ENCODE peak calls at places on chromosomes 12 and 14, in ten cellular contexts. G is PC-3, J is neural crest cell, F is fibroblast of lung, V is WERI-Rb-1, Z is K562, I is nephron progenitor cell, C is lower leg skin, T is keratinocyte, U is natural killer cell. E is an unnamed sample.

GRCh38 chr12:105294164-105294563 is 36.3 kb upstream of the C12orf75 start:
- DNase-seq in G (no peak), T (no peak), C (no peak), F (no peak), Z (no peak), J (no peak), V (no peak), I (no peak), U (no peak), E (no peak)

GRCh38 chr12:67741234-67741633 is 92.7 kb downstream of the DYRK2 start:
- DNase-seq in T (no peak), C (no peak), G (no peak), Z (no peak), J (no peak), V (no peak), I (no peak), U (no peak), F (peak; percentile 32), E (no peak)

GRCh38 chr12:38053655-38054464 is 262.7 kb upstream of the ALG10B start:
- DNase-seq in C (no peak), T (no peak), G (peak; percentile 97), U (no peak), J (no peak), Z (peak; percentile 58), F (no peak), I (no peak), V (peak; percentile 64), E (no peak)

GRCh38 chr12:129049917-129050316 is 196.6 kb downstream of the GLT1D1 start:
- DNase-seq in C (no peak), G (peak; percentile 10), V (no peak), T (no peak), Z (peak; percentile 51), J (peak; percentile 29), I (peak; percentile 63), U (no peak), F (peak; percentile 3), E (no peak)

GRCh38 chr14:87309557-87309956 is 683.4 kb downstream of the GALC start:
- DNase-seq in U (no peak), I (no peak), J (no peak), G (no peak), Z (no peak), F (no peak), V (no peak), C (no peak), T (no peak), E (no peak)

GRCh38 chr12:52926596-52927241 is 21.8 kb upstream of the KRT8 start:
- DNase-seq in U (no peak), T (no peak), I (no peak), F (no peak), Z (no peak), G (no peak), C (no peak), J (no peak), V (no peak), E (no peak)

GRCh38 chr12:62215506-62215905 is 44.7 kb upstream of the USP15 start:
- DNase-seq in Z (no peak), T (no peak), J (no peak), G (peak; percentile 78), I (no peak), U (no peak), C (no peak), F (no peak), V (no peak), E (no peak)

GRCh38 chr14:88411039-88411438 is 25.6 kb downstream of the SPATA7 start:
- DNase-seq in J (no peak), G (no peak), V (no peak), C (no peak), Z (peak; percentile 43), F (no peak), U (no peak), I (no peak), T (no peak), E (no peak)

GRCh38 chr12:69068431-69068830 is 135.5 kb upstream of the CPM start:
- DNase-seq in T (peak; percentile 28), Z (no peak), C (no peak), U (no peak), G (peak; percentile 90), J (no peak), I (no peak), V (no peak), F (peak; percentile 68), E (no peak)

GRCh38 chr14:75631453-75631831 is 29.2 kb downstream of the ERG28 start:
- DNase-seq in G (no peak), C (no peak), T (no peak), Z (no peak), V (peak; percentile 20), U (no peak), I (no peak), J (no peak), F (peak; percentile 54), E (no peak)

GRCh38 chr12:132075026-132075713 is 68.9 kb downstream of the DDX51 start:
- DNase-seq in V (no peak), I (no peak), U (no peak), G (peak; percentile 21), Z (no peak), T (no peak), J (no peak), F (no peak), C (peak; percentile 69), E (no peak)

GRCh38 chr14:93713726-93714405 is 74.4 kb downstream of the PRIMA1 start:
- DNase-seq in I (no peak), U (no peak), F (no peak), G (no peak), T (no peak), C (no peak), Z (no peak), J (no peak), V (no peak), E (no peak)

GRCh38 chr12:46303039-46303666 is 34.3 kb upstream of the SLC38A1 start:
- DNase-seq in G (peak; percentile 60), I (no peak), F (peak; percentile 20), V (peak; percentile 41), Z (peak; percentile 57), J (no peak), U (no peak), C (no peak), T (peak; percentile 41), E (no peak)

GRCh38 chr12:51326762-51327439 is 2.9 kb upstream of the BIN2 start:
- DNase-seq in U (no peak), Z (peak; percentile 90), T (no peak), G (peak; percentile 36), I (no peak), F (peak; percentile 78), V (no peak), J (no peak), C (peak; percentile 87), E (no peak)

GRCh38 chr14:63045234-63045611 is at the start of gene KCNH5:
- DNase-seq in C (no peak), Z (no peak), G (peak; percentile 22), V (peak; percentile 78), U (no peak), T (no peak), J (no peak), I (peak; percentile 91), F (peak; percentile 60), E (peak; percentile 80)

GRCh38 chr12:59396519-59396918 is 199.3 kb upstream of the SLC16A7 start:
- DNase-seq in U (no peak), G (peak; percentile 37), J (no peak), Z (no peak), F (no peak), I (no peak), T (no peak), C (no peak), V (no peak), E (no peak)

GRCh38 chr14:73263606-73264005 is 26.3 kb downstream of the PAPLN start:
- DNase-seq in G (no peak), C (peak; percentile 68), V (no peak), F (no peak), Z (no peak), U (no peak), I (no peak), T (no peak), J (no peak), E (no peak)

GRCh38 chr12:108592033-108592909 is 5.6 kb downstream of the TMEM119 start:
- DNase-seq in G (no peak), C (no peak), I (no peak), Z (no peak), T (no peak), U (no peak), J (no peak), F (no peak), V (no peak), E (no peak)

GRCh38 chr12:99658950-99659349 is 11.4 kb downstream of the GARIN6 start:
- DNase-seq in T (no peak), G (peak; percentile 33), Z (no peak), F (peak; percentile 9), I (no peak), J (no peak), V (no peak), U (no peak), C (no peak), E (no peak)
- TF ChIP-seq CTCF in T (no peak), G (peak; percentile 70), Z (no peak), F (no peak), I (no peak), J (peak; percentile 65), V (no peak), U (no peak), C (no peak), E (peak; percentile 68)

DNA sequence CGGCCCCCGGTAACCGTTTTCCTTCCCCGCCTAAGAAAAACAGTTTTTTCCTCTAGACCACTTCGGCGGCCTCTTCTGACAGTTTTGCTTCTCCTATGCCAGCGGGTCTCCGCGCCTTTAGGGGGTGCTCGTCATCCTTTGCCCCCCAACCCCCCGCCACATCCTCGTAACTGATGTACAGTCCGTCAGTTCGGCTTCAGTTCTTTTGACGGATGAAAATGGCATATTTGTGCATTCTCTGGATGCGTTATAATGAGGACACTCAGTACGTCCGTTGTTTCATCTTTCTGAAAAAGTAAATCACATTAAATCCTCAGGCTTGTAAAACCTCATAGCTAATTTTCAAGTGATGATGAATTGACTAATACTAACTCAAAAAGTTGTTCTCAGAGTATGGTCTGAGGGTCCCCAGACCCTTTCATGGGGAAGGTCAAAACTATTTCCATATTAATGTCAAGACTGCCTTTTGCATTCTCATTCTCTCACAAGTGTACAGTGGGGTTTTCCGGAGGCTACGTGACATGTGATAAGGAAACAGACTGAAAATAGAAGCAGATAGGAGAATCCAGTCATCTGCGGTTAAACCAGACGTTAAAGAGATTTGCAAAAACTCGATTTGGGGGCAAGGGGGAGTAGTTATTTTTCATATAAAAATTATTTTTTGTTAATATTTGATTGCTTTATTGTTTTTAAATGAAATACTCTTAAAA is 829 bp upstream of the NAP1L1 start:
- DNase-seq in U (no peak), I (no peak), G (no peak), Z (peak; percentile 64), J (no peak), V (no peak), F (peak; percentile 64), T (no peak), C (no peak), E (no peak)
- TF ChIP-seq CTCF in U (no peak), I (no peak), G (peak; percentile 47), Z (peak; percentile 33), J (peak; percentile 23), V (peak; percentile 46), F (peak; percentile 37), T (peak; percentile 62), C (no peak), E (no peak)

GRCh38 chr14:38339704-38340103 is 83.8 kb upstream of the CLEC14A start:
- DNase-seq in U (no peak), V (no peak), J (no peak), F (peak; percentile 71), C (no peak), I (no peak), Z (no peak), G (peak; percentile 17), T (no peak), E (no peak)
- TF ChIP-seq CTCF in U (no peak), V (no peak), J (no peak), F (no peak), C (no peak), I (no peak), Z (no peak), G (no peak), T (no peak), E (no peak)

GRCh38 chr14:103679351-103679750 is 35.9 kb downstream of the XRCC3 start:
- DNase-seq in F (no peak), V (peak; percentile 66), I (no peak), J (no peak), Z (peak; percentile 26), C (no peak), T (no peak), U (peak; percentile 37), G (peak; percentile 23), E (no peak)
- TF ChIP-seq CTCF in F (peak; percentile 39), V (peak; percentile 93), I (peak; percentile 28), J (peak; percentile 49), Z (peak; percentile 32), C (no peak), T (peak; percentile 72), U (peak; percentile 54), G (peak; percentile 76), E (peak; percentile 65)